ENCODE peak calls at places on chromosomes 12 and 14, in four cellular contexts. One of them, this sample, is unnamed.
A peak's percentile ranks its signal among the peaks of the same experiment; 100 is the strongest.

GRCh38 chr12:6819069-6820030 is 2.3 kb upstream of the GPR162 start:
- DNase-seq in cardiac fibroblast: no peak
- DNase-seq in bronchial epithelial cell: no peak
- DNase-seq in mammary epithelial cell: no peak
- DNase-seq in this sample: no peak

GRCh38 chr14:32576088-32576795 is 247.1 kb downstream of the AKAP6 start:
- DNase-seq in cardiac fibroblast: peak; percentile 79
- DNase-seq in bronchial epithelial cell: peak; percentile 50
- DNase-seq in mammary epithelial cell: peak; percentile 21
- DNase-seq in this sample: peak; percentile 50

GRCh38 chr12:30908389-30909087 is 18.0 kb upstream of the TSPAN11 start:
- DNase-seq in cardiac fibroblast: peak; percentile 44
- DNase-seq in bronchial epithelial cell: no peak
- DNase-seq in mammary epithelial cell: no peak
- DNase-seq in this sample: no peak

GRCh38 chr14:36747411-36748184 is 85.9 kb downstream of the PAX9 start:
- DNase-seq in cardiac fibroblast: peak; percentile 27
- DNase-seq in bronchial epithelial cell: peak; percentile 39
- DNase-seq in mammary epithelial cell: no peak
- DNase-seq in this sample: no peak

GRCh38 chr12:105444050-105444808 is 113.7 kb downstream of the C12orf75 start:
- DNase-seq in cardiac fibroblast: peak; percentile 59
- DNase-seq in bronchial epithelial cell: peak; percentile 39
- DNase-seq in mammary epithelial cell: no peak
- DNase-seq in this sample: no peak

GRCh38 chr12:122473543-122474323 is 27.0 kb downstream of the ZCCHC8 start:
- DNase-seq in cardiac fibroblast: peak; percentile 86
- DNase-seq in bronchial epithelial cell: peak; percentile 53
- DNase-seq in mammary epithelial cell: peak; percentile 47
- DNase-seq in this sample: no peak

GRCh38 chr12:52010152-52010622 is 3.4 kb downstream of the TAMALIN start:
- DNase-seq in cardiac fibroblast: peak; percentile 81
- DNase-seq in bronchial epithelial cell: no peak
- DNase-seq in mammary epithelial cell: no peak
- DNase-seq in this sample: peak; percentile 77

GRCh38 chr12:105920161-105920684 is 218.5 kb downstream of the NUAK1 start:
- DNase-seq in cardiac fibroblast: peak; percentile 29
- DNase-seq in bronchial epithelial cell: peak; percentile 87
- DNase-seq in mammary epithelial cell: peak; percentile 92
- DNase-seq in this sample: no peak

GRCh38 chr12:101021911-101022388 is 188.1 kb downstream of the SLC5A8 start:
- DNase-seq in cardiac fibroblast: peak; percentile 92
- DNase-seq in bronchial epithelial cell: peak; percentile 89
- DNase-seq in mammary epithelial cell: peak; percentile 79
- DNase-seq in this sample: no peak

GRCh38 chr12:72632286-72632685 is 360.1 kb downstream of the TRHDE start:
- DNase-seq in cardiac fibroblast: no peak
- DNase-seq in bronchial epithelial cell: no peak
- DNase-seq in mammary epithelial cell: peak; percentile 2
- DNase-seq in this sample: no peak

DNA sequence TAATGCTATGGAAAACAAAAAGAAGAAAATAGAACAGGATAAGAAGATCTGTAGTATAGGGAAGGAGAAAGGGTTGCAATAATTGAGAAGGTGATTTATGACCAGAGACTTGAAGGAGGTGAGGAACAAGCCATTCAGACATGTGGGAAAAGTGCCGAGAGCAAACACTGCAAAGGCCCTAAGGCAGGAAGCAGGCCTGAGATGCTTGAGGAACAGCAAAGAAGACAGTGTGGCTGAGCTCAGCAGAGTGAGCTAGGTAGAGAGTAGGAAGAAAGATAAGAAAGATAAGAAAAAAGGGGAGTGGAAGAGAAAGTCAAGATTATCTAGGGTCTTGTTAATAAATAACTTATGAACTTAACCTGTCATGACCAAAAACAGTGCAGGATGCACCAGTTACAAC is 671.8 kb downstream of the RPS29 start:
- DNase-seq in cardiac fibroblast: no peak
- DNase-seq in bronchial epithelial cell: no peak
- DNase-seq in mammary epithelial cell: no peak
- DNase-seq in this sample: no peak
- TF ChIP-seq CTCF in cardiac fibroblast: no peak
- TF ChIP-seq CTCF in bronchial epithelial cell: no peak
- TF ChIP-seq CTCF in mammary epithelial cell: no peak
- TF ChIP-seq CTCF in this sample: no peak

GRCh38 chr14:95455246-95455645 is 61.2 kb downstream of the SYNE3 start:
- DNase-seq in cardiac fibroblast: no peak
- DNase-seq in bronchial epithelial cell: no peak
- DNase-seq in mammary epithelial cell: no peak
- DNase-seq in this sample: no peak

GRCh38 chr14:95452890-95453712 is 63.3 kb downstream of the SYNE3 start:
- DNase-seq in cardiac fibroblast: no peak
- DNase-seq in bronchial epithelial cell: no peak
- DNase-seq in mammary epithelial cell: no peak
- DNase-seq in this sample: no peak

GRCh38 chr14:95453713-95453980 is 62.8 kb downstream of the SYNE3 start:
- DNase-seq in cardiac fibroblast: no peak
- DNase-seq in bronchial epithelial cell: no peak
- DNase-seq in mammary epithelial cell: no peak
- DNase-seq in this sample: no peak

GRCh38 chr14:95449131-95449530 is 67.3 kb downstream of the SYNE3 start:
- DNase-seq in cardiac fibroblast: no peak
- DNase-seq in bronchial epithelial cell: no peak
- DNase-seq in mammary epithelial cell: no peak
- DNase-seq in this sample: no peak

DNA sequence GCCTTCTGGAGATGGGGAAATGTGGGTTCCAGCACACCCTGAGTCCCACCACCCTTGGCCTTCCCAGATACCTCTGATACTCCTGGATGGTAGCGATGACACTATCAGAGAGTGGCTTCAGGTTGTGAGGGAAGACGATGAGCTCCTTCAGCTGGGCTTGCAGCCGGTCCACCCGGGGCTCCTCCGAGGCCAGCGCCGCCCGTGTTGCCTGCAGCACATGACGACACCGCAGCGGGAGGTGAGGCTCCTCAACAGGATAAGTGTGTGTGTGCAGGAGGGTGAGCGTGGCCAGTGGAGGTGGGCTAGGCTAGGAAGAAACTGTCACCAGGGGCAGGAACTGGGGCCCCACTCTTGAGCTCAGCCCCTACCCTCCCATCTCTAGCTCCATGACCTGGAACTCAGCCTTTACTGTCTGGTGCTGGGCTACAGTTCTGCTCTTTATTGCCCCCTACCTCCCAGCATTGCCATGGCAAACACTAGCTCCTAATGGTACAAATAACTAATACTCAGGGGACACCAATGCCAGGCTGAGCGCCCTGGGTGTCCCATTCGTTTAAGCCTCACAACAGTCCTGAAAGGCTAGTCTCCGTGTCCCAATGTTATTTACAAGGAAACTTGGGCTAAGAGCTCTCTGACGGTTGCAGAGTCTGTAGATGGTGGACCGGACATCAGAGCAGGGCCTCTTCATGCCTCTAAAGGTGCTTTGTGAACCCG is 64.1 kb downstream of the SYNE3 start:
- DNase-seq in cardiac fibroblast: peak; percentile 22
- DNase-seq in bronchial epithelial cell: peak; percentile 9
- DNase-seq in mammary epithelial cell: no peak
- DNase-seq in this sample: no peak
- TF ChIP-seq CTCF in cardiac fibroblast: peak; percentile 49
- TF ChIP-seq CTCF in bronchial epithelial cell: peak; percentile 46
- TF ChIP-seq CTCF in mammary epithelial cell: peak; percentile 53
- TF ChIP-seq CTCF in this sample: peak; percentile 45

DNA sequence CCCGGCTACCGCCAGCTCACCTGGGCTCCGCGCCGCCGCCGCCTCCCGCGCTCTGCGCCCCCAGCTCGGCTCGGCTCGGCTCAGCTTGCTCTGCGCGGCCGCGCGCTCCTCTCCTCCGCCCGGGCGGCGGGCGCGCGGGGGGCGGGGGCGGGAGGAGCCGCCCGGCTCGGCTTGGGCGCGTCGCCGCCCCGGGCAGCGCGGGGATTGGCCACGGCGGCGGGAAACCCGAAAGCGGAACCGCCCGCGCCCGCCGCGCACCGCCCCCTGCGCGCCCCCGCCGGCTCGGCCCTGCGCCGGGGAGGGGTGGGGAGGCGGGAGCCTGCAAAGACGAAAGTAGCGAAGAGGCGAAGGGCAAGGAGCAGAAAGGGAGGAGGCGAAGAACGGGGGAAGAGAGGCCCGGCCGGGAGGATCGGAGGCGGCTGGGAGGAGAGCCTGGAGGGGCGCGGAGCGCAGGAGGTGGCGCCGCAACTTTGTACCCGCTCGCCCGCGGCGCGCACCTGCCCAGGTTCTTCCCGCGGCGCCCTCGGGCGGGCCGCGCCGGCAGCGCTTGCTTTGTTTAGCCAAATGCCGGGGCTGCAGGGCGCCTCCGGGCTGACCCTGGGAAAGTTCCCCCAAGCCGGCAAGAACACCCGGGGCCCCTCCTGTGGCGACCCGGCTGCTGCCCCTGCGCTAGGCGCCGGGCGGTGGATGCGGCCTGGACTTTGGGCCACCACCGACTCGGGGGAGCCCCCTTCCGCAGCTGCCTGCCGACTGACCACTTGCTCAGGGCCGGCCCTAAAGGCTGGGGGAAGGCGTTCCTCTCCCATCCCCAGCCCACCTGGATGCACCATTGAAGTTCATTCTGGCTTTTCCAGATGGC is at the start of gene CAMKK2:
- DNase-seq in cardiac fibroblast: peak; percentile 69
- DNase-seq in bronchial epithelial cell: peak; percentile 52
- DNase-seq in mammary epithelial cell: peak; percentile 79
- DNase-seq in this sample: peak; percentile 76
- TF ChIP-seq CTCF in cardiac fibroblast: no peak
- TF ChIP-seq CTCF in bronchial epithelial cell: peak; percentile 39
- TF ChIP-seq CTCF in mammary epithelial cell: no peak
- TF ChIP-seq CTCF in this sample: no peak

DNA sequence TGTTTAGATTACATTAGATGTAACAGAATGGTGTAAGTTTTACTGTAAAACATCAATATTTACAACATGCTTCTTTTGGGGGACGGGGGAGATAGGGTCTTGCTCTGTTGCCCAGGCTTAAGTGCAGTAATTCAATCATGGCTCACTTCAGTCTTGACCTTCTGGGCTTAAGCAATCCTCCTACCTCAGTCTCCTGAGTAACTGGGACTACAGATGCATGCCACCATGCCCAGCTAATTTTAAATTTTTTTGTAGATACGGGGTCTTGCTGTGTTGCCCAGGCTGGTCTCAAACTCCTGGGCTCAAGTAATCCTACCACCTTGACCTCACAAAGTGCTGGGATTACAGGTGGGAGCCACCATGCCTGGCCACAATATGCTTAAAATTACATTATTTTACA is 23.8 kb downstream of the TUBA1A start:
- DNase-seq in cardiac fibroblast: no peak
- DNase-seq in bronchial epithelial cell: no peak
- DNase-seq in mammary epithelial cell: no peak
- DNase-seq in this sample: no peak
- TF ChIP-seq CTCF in cardiac fibroblast: no peak
- TF ChIP-seq CTCF in bronchial epithelial cell: no peak
- TF ChIP-seq CTCF in mammary epithelial cell: no peak
- TF ChIP-seq CTCF in this sample: no peak

DNA sequence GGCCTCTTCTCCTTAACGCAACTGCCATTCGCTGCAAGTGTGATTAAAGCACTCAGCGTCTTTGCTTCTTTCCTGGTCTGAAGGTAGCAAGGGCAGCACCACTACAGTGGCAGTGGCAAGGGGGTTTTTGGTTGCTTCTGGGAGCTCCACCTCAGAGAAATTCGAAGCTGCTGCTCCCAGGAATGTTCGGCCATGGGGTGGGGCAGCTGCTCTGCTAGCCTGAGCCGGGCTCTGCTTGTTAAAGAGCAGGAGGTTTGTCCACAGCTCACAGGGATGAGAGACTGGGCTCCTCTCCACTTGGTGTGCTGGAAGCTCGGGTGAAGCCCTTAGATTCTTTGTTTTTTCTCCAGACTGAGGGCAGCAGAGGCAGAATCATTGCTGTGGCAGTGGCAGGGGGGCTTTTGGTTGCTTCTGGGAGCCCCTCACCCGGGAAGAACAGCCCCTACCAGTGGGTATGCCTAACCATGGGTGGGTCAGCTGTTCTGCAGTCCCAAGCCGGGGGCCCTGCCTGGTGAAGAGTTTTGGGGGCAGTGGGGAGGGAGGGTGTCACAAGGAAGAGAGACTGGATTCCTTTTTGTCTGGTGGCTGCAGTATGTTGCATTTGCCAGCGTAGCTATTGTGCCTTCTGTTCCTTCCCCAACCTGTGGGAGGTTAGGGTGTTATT is 340.2 kb downstream of the AEBP2 start:
- DNase-seq in cardiac fibroblast: no peak
- DNase-seq in bronchial epithelial cell: no peak
- DNase-seq in mammary epithelial cell: no peak
- DNase-seq in this sample: no peak
- TF ChIP-seq CTCF in cardiac fibroblast: no peak
- TF ChIP-seq CTCF in bronchial epithelial cell: no peak
- TF ChIP-seq CTCF in mammary epithelial cell: no peak
- TF ChIP-seq CTCF in this sample: no peak

GRCh38 chr14:75800792-75801191 is 139.7 kb downstream of the TTLL5 start:
- DNase-seq in cardiac fibroblast: no peak
- DNase-seq in bronchial epithelial cell: no peak
- DNase-seq in mammary epithelial cell: no peak
- DNase-seq in this sample: no peak
- TF ChIP-seq CTCF in cardiac fibroblast: no peak
- TF ChIP-seq CTCF in bronchial epithelial cell: peak; percentile 10
- TF ChIP-seq CTCF in mammary epithelial cell: no peak
- TF ChIP-seq CTCF in this sample: no peak

GRCh38 chr14:59868021-59868420 is 2.6 kb downstream of the RTN1 start:
- DNase-seq in cardiac fibroblast: no peak
- DNase-seq in bronchial epithelial cell: no peak
- DNase-seq in mammary epithelial cell: no peak
- DNase-seq in this sample: no peak

GRCh38 chr14:59871166-59871495 is 555 bp upstream of the RTN1 start:
- DNase-seq in cardiac fibroblast: no peak
- DNase-seq in bronchial epithelial cell: no peak
- DNase-seq in mammary epithelial cell: no peak
- DNase-seq in this sample: no peak

GRCh38 chr14:59869381-59870255 is 958 bp downstream of the RTN1 start:
- DNase-seq in cardiac fibroblast: no peak
- DNase-seq in bronchial epithelial cell: no peak
- DNase-seq in mammary epithelial cell: no peak
- DNase-seq in this sample: peak; percentile 13

DNA sequence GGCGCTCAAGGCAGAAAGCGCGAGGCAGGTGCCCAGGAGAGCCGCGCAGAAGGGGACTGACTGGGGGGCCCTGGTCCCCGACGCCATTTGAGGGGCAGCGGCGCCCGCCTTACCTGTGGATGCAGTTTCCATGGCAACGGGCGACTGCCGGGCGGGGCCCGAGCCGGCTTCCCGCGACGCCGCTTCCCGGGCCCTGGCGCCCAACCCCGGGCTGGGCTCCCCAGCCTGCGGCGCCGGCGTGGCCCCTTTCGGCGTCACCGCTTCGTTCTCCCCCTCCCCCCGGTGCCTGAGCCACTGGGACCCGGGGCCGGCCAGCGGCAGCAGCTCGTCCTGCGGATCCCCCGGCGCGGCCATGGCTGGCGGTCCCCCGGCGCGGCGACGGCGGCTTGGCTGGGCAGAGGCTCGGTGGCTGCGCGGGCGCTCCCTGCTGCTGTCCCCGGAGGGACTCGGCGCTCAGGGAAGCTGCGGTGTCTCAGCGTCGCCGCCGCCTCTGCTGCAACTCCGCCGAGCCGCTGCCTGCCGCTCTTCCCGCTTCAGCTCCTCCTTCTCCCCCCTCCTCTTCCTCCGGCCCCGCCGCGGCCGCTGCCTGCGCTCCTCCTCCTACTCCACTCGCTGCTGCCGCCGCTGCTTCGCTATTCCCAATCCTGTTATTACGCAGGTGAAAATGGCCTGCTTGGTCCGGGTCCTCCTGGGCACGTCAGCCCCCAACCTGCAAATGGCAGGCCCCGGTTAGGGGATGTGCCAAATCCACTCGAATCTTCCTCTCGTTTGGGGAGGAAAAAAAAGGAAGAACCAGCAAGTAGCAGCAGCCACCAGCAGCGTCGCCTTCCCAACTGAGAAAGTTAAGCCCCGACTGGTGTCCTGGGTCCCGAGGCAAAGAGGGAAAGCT is at the start of gene RTN1:
- DNase-seq in cardiac fibroblast: peak; percentile 27
- DNase-seq in bronchial epithelial cell: peak; percentile 20
- DNase-seq in mammary epithelial cell: peak; percentile 30
- DNase-seq in this sample: peak; percentile 60
- TF ChIP-seq CTCF in cardiac fibroblast: peak; percentile 2
- TF ChIP-seq CTCF in bronchial epithelial cell: no peak
- TF ChIP-seq CTCF in mammary epithelial cell: no peak
- TF ChIP-seq CTCF in this sample: no peak